ENCODE peak calls at places on chromosomes 4 and X, in eight cellular contexts. One of them, this sample, is unnamed.

GRCh38 chr4:147056951-147057630 is 111.4 kb upstream of the TTC29 start:
- DNase-seq in left ventricle myocardium superior: no peak
- DNase-seq in cardiac muscle cell: peak
- DNase-seq in nephron progenitor cell: no peak
- DNase-seq in NCI-H1105 treated with DMSO at 0.1 percent for 48 hours: no peak
- DNase-seq in upper lobe of left lung: no peak
- DNase-seq in Ammon's horn: no peak
- DNase-seq in adipocyte: peak
- DNase-seq in this sample: no peak

GRCh38 chrX:103585421-103586313 is at the start of gene TCEAL4:
- DNase-seq in nephron progenitor cell: peak
- DNase-seq in upper lobe of left lung: peak
- DNase-seq in Ammon's horn: peak
- DNase-seq in left ventricle myocardium superior: peak
- DNase-seq in adipocyte: peak
- DNase-seq in cardiac muscle cell: peak
- DNase-seq in NCI-H1105 treated with DMSO at 0.1 percent for 48 hours: peak
- DNase-seq in this sample: peak

GRCh38 chr4:127631420-127631819 is 1.3 kb upstream of the INTU start:
- DNase-seq in adipocyte: no peak
- DNase-seq in NCI-H1105 treated with DMSO at 0.1 percent for 48 hours: no peak
- DNase-seq in upper lobe of left lung: no peak
- DNase-seq in nephron progenitor cell: no peak
- DNase-seq in cardiac muscle cell: no peak
- DNase-seq in Ammon's horn: no peak
- DNase-seq in left ventricle myocardium superior: no peak
- DNase-seq in this sample: no peak

GRCh38 chr4:828641-829271 is 2.8 kb upstream of the CPLX1 start:
- DNase-seq in left ventricle myocardium superior: peak
- DNase-seq in nephron progenitor cell: no peak
- DNase-seq in adipocyte: no peak
- DNase-seq in Ammon's horn: no peak
- DNase-seq in NCI-H1105 treated with DMSO at 0.1 percent for 48 hours: no peak
- DNase-seq in upper lobe of left lung: peak
- DNase-seq in cardiac muscle cell: peak
- DNase-seq in this sample: no peak

GRCh38 chr4:98773638-98774037 is 115.2 kb upstream of the TSPAN5 start:
- DNase-seq in adipocyte: no peak
- DNase-seq in Ammon's horn: no peak
- DNase-seq in nephron progenitor cell: no peak
- DNase-seq in left ventricle myocardium superior: no peak
- DNase-seq in cardiac muscle cell: no peak
- DNase-seq in NCI-H1105 treated with DMSO at 0.1 percent for 48 hours: no peak
- DNase-seq in upper lobe of left lung: no peak
- DNase-seq in this sample: no peak

GRCh38 chrX:79138658-79139241 is 5.7 kb upstream of the GPR174 start:
- DNase-seq in upper lobe of left lung: no peak
- DNase-seq in nephron progenitor cell: no peak
- DNase-seq in Ammon's horn: no peak
- DNase-seq in NCI-H1105 treated with DMSO at 0.1 percent for 48 hours: no peak
- DNase-seq in cardiac muscle cell: no peak
- DNase-seq in adipocyte: no peak
- DNase-seq in left ventricle myocardium superior: no peak
- DNase-seq in this sample: no peak

GRCh38 chrX:122835886-122836285 is 348.2 kb upstream of the GRIA3 start:
- DNase-seq in upper lobe of left lung: no peak
- DNase-seq in NCI-H1105 treated with DMSO at 0.1 percent for 48 hours: no peak
- DNase-seq in cardiac muscle cell: no peak
- DNase-seq in Ammon's horn: peak
- DNase-seq in nephron progenitor cell: no peak
- DNase-seq in adipocyte: no peak
- DNase-seq in left ventricle myocardium superior: no peak
- DNase-seq in this sample: no peak

GRCh38 chr4:109729563-109730293 is at the start of gene PLA2G12A:
- DNase-seq in Ammon's horn: peak
- DNase-seq in left ventricle myocardium superior: peak
- DNase-seq in cardiac muscle cell: peak
- DNase-seq in upper lobe of left lung: peak
- DNase-seq in NCI-H1105 treated with DMSO at 0.1 percent for 48 hours: peak
- DNase-seq in nephron progenitor cell: peak
- DNase-seq in adipocyte: peak
- DNase-seq in this sample: peak

GRCh38 chrX:38890963-38891362 is 89.7 kb downstream of the MID1IP1 start:
- DNase-seq in left ventricle myocardium superior: no peak
- DNase-seq in Ammon's horn: no peak
- DNase-seq in cardiac muscle cell: no peak
- DNase-seq in adipocyte: no peak
- DNase-seq in upper lobe of left lung: no peak
- DNase-seq in NCI-H1105 treated with DMSO at 0.1 percent for 48 hours: no peak
- DNase-seq in nephron progenitor cell: no peak
- DNase-seq in this sample: no peak

GRCh38 chr4:69800599-69800998 is 40.2 kb upstream of the SULT1B1 start:
- DNase-seq in upper lobe of left lung: no peak
- DNase-seq in adipocyte: peak
- DNase-seq in nephron progenitor cell: no peak
- DNase-seq in NCI-H1105 treated with DMSO at 0.1 percent for 48 hours: no peak
- DNase-seq in Ammon's horn: no peak
- DNase-seq in left ventricle myocardium superior: no peak
- DNase-seq in cardiac muscle cell: peak
- DNase-seq in this sample: no peak

GRCh38 chr4:73080789-73081188 is 11.3 kb upstream of the COX18 start:
- DNase-seq in left ventricle myocardium superior: no peak
- DNase-seq in nephron progenitor cell: no peak
- DNase-seq in upper lobe of left lung: no peak
- DNase-seq in cardiac muscle cell: peak
- DNase-seq in NCI-H1105 treated with DMSO at 0.1 percent for 48 hours: no peak
- DNase-seq in adipocyte: no peak
- DNase-seq in Ammon's horn: peak
- DNase-seq in this sample: no peak

This sample was measured in NCI-H2171 treated with DMSO at 0.1 percent for 48 hours.